ENCODE peak calls at places on chromosomes 2 and 18, in five cellular contexts. W is cardiac muscle cell; M is transverse colon; C is CD8-positive, alpha-beta memory T cell; V is hepatocyte. N is an unnamed sample.

GRCh38 chr2:217160103-217160502 is 300.2 kb upstream of the TNP1 start:
- DNase-seq in V (no peak), M (no peak), W (no peak), C (no peak), N (no peak)

GRCh38 chr18:44801796-44802195 is 121.1 kb downstream of the SETBP1 start:
- DNase-seq in M (no peak), V (no peak), C (no peak), W (no peak), N (no peak)

GRCh38 chr2:222052934-222053367 is 245.8 kb downstream of the PAX3 start:
- DNase-seq in M (peak), V (no peak), W (peak), C (no peak), N (peak)

GRCh38 chr2:230877737-230878598 is 13.2 kb downstream of the ITM2C start:
- DNase-seq in M (peak), C (peak), V (no peak), W (no peak), N (no peak)

GRCh38 chr2:232523682-232524597 is 2.0 kb upstream of the CHRND start:
- DNase-seq in V (peak), C (no peak), M (peak), W (peak), N (peak)

GRCh38 chr2:145025382-145025781 is 505.5 kb upstream of the ZEB2 start:
- DNase-seq in W (no peak), M (no peak), V (no peak), C (no peak), N (no peak)

GRCh38 chr2:216491757-216492635 is 6.6 kb upstream of the RPL37A start:
- DNase-seq in M (no peak), V (no peak), W (no peak), C (no peak), N (no peak)

GRCh38 chr2:38524580-38524979 is 78.1 kb downstream of the HNRNPLL start:
- DNase-seq in W (no peak), M (no peak), C (no peak), V (no peak), N (no peak)

GRCh38 chr2:231554748-231555545 is 24.7 kb upstream of the NMUR1 start:
- DNase-seq in C (no peak), V (peak), M (peak), W (no peak), N (no peak)

GRCh38 chr2:207073791-207074678 is 91.7 kb downstream of the KLF7 start:
- DNase-seq in V (no peak), W (no peak), M (no peak), C (peak), N (no peak)

GRCh38 chr2:86787701-86788100 is 3.0 kb downstream of the CD8A start:
- DNase-seq in V (no peak), C (peak), W (no peak), M (no peak), N (peak)

GRCh38 chr2:181140414-181140813 is 160.0 kb downstream of the UBE2E3 start:
- DNase-seq in C (no peak), W (no peak), V (no peak), M (no peak), N (no peak)

GRCh38 chr2:86300496-86300895 is 36.9 kb downstream of the REEP1 start:
- DNase-seq in V (no peak), W (no peak), M (no peak), C (no peak), N (no peak)

GRCh38 chr2:172894723-172895387 is 159.2 kb downstream of the RAPGEF4 start:
- DNase-seq in M (no peak), V (no peak), W (no peak), C (no peak), N (no peak)

GRCh38 chr2:61694312-61695274 is 156.4 kb upstream of the XPO1 start:
- DNase-seq in C (peak), V (peak), W (peak), M (peak), N (peak)

GRCh38 chr2:111653103-111653624 is 230.8 kb downstream of the ANAPC1 start:
- DNase-seq in M (no peak), V (no peak), W (no peak), C (no peak), N (no peak)

GRCh38 chr2:85666435-85666924 is 1.5 kb downstream of the SFTPB start:
- DNase-seq in W (no peak), V (no peak), M (no peak), C (no peak), N (no peak)

GRCh38 chr2:171210864-171211431 is 50.3 kb upstream of the TLK1 start:
- DNase-seq in V (no peak), M (no peak), C (peak), W (no peak), N (no peak)

GRCh38 chr2:218865396-218865795 is 5.8 kb downstream of the WNT6 start:
- DNase-seq in W (no peak), M (no peak), V (no peak), C (no peak), N (no peak)

GRCh38 chr2:44964704-44965343 is 23.3 kb downstream of the SIX3 start:
- DNase-seq in V (no peak), M (no peak), W (no peak), C (no peak), N (peak)

GRCh38 chr2:156470975-156471583 is 34.9 kb downstream of the GPD2 start:
- DNase-seq in V (no peak), W (no peak), M (no peak), C (no peak), N (no peak)

GRCh38 chr2:60577884-60578283 is 24.4 kb upstream of the BCL11A start:
- DNase-seq in V (no peak), C (no peak), M (no peak), W (no peak), N (no peak)

GRCh38 chr2:60586081-60586480 is 32.6 kb upstream of the BCL11A start:
- DNase-seq in C (no peak), W (no peak), M (no peak), V (no peak), N (no peak)

GRCh38 chr2:60585276-60585675 is 31.8 kb upstream of the BCL11A start:
- DNase-seq in W (no peak), M (no peak), C (no peak), V (no peak), N (no peak)

GRCh38 chr2:60583604-60584003 is 30.1 kb upstream of the BCL11A start:
- DNase-seq in C (no peak), W (no peak), V (no peak), M (no peak), N (no peak)

DNA sequence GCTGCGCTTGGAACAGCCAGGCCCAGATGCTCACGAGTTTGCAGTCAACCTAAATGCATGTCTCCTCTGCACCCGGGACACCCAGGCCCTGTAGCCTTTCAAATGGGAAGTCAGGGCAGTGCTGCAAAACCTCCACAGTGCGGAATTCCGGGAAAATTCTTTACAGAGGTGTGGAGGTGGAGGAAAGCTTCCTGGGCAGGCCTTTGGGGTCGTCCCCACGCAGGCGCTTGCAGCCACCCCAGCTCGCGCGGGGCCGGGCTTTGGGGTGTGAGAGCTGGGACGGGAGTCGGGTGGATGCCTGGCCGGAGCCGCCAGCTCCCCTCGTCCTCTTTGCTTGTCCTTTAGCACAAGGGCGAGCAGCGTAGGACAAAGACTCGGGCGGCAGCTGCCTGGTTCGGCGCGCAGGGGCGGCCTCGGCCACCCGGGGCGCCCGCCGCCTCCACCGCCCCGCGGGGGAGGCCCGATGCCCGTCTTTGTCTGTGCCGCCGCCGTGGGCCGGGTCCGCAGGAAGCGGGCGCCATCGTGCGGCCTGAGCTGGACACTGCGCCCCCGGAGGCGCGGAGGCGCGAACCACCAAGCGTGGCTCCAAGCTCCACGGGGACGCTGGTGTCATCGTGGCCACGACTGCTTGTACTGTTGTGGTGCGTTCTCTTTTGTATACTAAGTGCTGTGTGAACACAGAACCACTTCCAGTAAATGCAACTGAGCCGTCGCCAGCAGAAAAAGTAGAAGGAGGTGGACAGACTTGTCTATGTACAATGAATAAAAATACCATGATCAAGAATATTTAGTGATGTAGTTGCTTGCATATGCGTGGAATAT is 28.2 kb upstream of the BCL11A start:
- DNase-seq in W (peak), C (peak), M (peak), V (peak), N (peak)
- H3K4me3 ChIP-seq in W (peak), C (no peak), M (no peak), V (peak), N (peak)

GRCh38 chr2:48049371-48049770 is 143.1 kb upstream of the FBXO11 start:
- DNase-seq in W (no peak), V (no peak), C (no peak), M (no peak), N (no peak)
- H3K4me3 ChIP-seq in W (no peak), V (no peak), C (no peak), M (no peak), N (no peak)

GRCh38 chr2:71555798-71556454 is 102.6 kb downstream of the DYSF start:
- DNase-seq in W (no peak), C (no peak), M (no peak), V (no peak), N (no peak)

GRCh38 chr2:71556811-71557210 is 103.5 kb downstream of the DYSF start:
- DNase-seq in M (no peak), V (no peak), C (no peak), W (no peak), N (no peak)

GRCh38 chr2:71558300-71559051 is 105.1 kb downstream of the DYSF start:
- DNase-seq in W (no peak), V (no peak), C (no peak), M (no peak), N (no peak)

GRCh38 chr2:71559080-71559827 is 105.9 kb downstream of the DYSF start:
- DNase-seq in V (no peak), W (no peak), M (no peak), C (no peak), N (no peak)

GRCh38 chr2:71557321-71557720 is 104.0 kb downstream of the DYSF start:
- DNase-seq in C (no peak), W (no peak), V (no peak), M (no peak), N (no peak)
- H3K4me3 ChIP-seq in C (no peak), W (no peak), V (no peak), M (no peak), N (no peak)

GRCh38 chr2:212956665-212957064 is 194.7 kb downstream of the IKZF2 start:
- DNase-seq in V (no peak), C (no peak), W (no peak), M (no peak), N (no peak)
- H3K4me3 ChIP-seq in V (no peak), C (no peak), W (no peak), M (no peak), N (no peak)

GRCh38 chr2:42046819-42047487 is 868 bp upstream of the PKDCC start:
- DNase-seq in V (peak), W (peak), M (no peak), C (no peak), N (peak)

GRCh38 chr2:42050350-42051167 is 2.7 kb downstream of the PKDCC start:
- DNase-seq in M (no peak), W (no peak), V (no peak), C (no peak), N (no peak)

GRCh38 chr2:42049411-42050349 is 1.9 kb downstream of the PKDCC start:
- DNase-seq in W (peak), V (no peak), M (no peak), C (no peak), N (no peak)

GRCh38 chr2:42047488-42048317 is at the start of gene PKDCC:
- DNase-seq in W (peak), V (peak), C (no peak), M (peak), N (peak)

DNA sequence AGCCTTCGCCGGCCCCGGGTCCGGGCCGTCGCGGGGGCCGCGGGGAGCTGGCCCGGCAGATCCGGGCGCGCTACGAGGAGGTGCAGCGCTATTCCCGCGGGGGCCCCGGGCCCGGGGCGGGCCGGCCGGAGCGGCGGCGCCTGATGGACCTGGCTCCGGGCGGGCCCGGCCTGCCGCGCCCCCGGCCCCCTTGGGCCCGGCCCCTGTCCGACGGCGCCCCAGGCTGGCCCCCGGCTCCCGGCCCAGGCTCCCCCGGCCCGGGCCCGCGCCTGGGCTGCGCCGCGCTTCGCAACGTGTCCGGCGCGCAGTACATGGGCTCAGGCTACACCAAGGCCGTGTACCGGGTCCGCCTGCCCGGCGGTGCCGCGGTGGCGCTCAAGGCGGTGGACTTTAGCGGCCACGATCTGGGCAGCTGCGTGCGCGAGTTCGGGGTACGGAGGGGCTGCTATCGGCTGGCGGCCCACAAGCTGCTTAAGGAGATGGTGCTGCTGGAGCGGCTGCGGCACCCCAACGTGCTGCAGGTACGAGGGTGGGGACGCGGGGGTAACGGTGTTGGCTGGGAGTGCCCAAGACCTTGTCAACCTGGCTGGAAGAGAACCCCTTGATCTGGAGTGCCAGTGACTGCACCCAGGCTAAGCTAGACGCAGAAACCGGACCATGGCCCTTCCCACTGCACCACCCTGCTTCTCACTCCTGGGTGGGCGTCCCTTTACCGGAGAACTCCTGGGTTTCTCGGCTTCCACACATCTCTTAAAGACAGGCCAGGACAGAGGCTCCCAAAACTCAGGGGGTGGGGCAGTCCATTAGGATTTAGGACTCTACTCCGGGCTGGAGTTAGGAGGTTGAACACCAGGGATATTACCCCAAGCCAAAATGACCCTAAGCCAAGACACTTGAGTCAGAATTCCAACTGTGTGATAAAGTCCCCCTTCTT is 764 bp downstream of the PKDCC start:
- DNase-seq in C (no peak), W (peak), M (no peak), V (no peak), N (peak)
- H3K4me3 ChIP-seq in C (no peak), W (peak), M (peak), V (peak), N (peak)

DNA sequence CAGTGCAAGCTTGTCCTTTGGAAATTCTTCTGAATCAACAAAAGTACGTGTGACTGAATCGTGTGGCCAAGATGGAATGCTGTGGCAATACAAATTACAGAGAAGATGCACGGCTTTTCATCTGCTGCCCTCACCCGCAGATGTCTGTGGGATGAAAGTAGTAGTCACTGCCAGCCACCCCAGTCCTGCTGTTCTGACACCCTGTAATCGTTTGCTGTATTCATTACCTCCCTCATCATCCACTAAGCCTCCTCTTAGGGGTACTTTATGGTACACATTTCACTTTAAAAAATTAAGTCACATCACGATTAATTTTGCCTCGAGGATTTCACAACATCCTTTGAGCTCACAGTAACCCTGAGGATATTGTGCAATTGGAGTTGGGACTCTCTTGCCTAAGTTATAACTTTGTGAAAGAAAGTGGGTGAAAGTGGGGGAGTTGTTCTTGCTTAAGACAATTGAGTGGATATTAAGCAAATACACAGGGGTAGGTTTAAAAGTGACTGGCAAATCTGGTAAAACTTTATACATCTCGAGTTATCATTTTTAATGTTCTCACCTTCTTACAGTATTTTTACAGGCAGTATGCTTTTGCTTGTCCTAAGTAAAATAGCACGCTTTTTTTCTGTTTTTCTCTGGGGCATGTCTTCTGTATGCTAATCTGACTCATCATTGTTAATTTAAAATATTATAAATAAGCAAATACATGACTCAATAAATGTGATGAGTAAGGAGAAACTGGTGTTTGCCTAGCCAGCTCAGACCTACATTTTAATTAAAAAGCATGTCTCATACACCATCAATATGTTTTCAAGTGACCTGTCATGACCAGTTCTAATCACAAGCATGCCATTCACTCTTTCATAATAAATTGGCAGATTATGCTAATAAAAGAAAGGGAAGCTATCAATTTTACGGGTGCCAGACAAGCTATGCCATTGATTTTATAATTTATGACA is 680.9 kb downstream of the IRS1 start:
- DNase-seq in C (no peak), V (peak), M (no peak), W (no peak), N (no peak)
- H3K4me3 ChIP-seq in C (no peak), V (no peak), M (no peak), W (no peak), N (no peak)